ENCODE peak calls at places on chromosomes 3 and 15, in six cellular contexts. One of them, this sample, is unnamed.

GRCh38 chr3:100213891-100214573 is 46.8 kb upstream of the TBC1D23 start:
- DNase-seq in brain microvascular endothelial cell: no peak
- DNase-seq in right cardiac atrium: no peak
- DNase-seq in pons: no peak
- DNase-seq in stimulated activated CD8-positive, alpha-beta memory T cell treated with anti-CD3 and anti-CD28 coated beads, Interleukin-4, amount 100 ng/mL, for 1 hour: no peak
- DNase-seq in kidney: no peak
- DNase-seq in this sample: no peak

GRCh38 chr15:83098079-83098478 is 9.4 kb upstream of the TM6SF1 start:
- DNase-seq in brain microvascular endothelial cell: no peak
- DNase-seq in right cardiac atrium: no peak
- DNase-seq in pons: no peak
- DNase-seq in stimulated activated CD8-positive, alpha-beta memory T cell treated with anti-CD3 and anti-CD28 coated beads, Interleukin-4, amount 100 ng/mL, for 1 hour: no peak
- DNase-seq in kidney: no peak
- DNase-seq in this sample: no peak

GRCh38 chr15:67253517-67254237 is 784 bp downstream of the AAGAB start:
- DNase-seq in brain microvascular endothelial cell: no peak
- DNase-seq in right cardiac atrium: no peak
- DNase-seq in pons: peak
- DNase-seq in stimulated activated CD8-positive, alpha-beta memory T cell treated with anti-CD3 and anti-CD28 coated beads, Interleukin-4, amount 100 ng/mL, for 1 hour: no peak
- DNase-seq in kidney: no peak
- DNase-seq in this sample: no peak

GRCh38 chr3:194380300-194380699 is 10.8 kb upstream of the LRRC15 start:
- DNase-seq in brain microvascular endothelial cell: no peak
- DNase-seq in right cardiac atrium: no peak
- DNase-seq in pons: no peak
- DNase-seq in stimulated activated CD8-positive, alpha-beta memory T cell treated with anti-CD3 and anti-CD28 coated beads, Interleukin-4, amount 100 ng/mL, for 1 hour: no peak
- DNase-seq in kidney: no peak
- DNase-seq in this sample: peak

GRCh38 chr3:86109434-86109833 is 881.5 kb downstream of the VGLL3 start:
- DNase-seq in brain microvascular endothelial cell: no peak
- DNase-seq in right cardiac atrium: no peak
- DNase-seq in pons: no peak
- DNase-seq in stimulated activated CD8-positive, alpha-beta memory T cell treated with anti-CD3 and anti-CD28 coated beads, Interleukin-4, amount 100 ng/mL, for 1 hour: no peak
- DNase-seq in kidney: no peak
- DNase-seq in this sample: no peak

GRCh38 chr3:72032435-72033118 is 247.6 kb upstream of the PROK2 start:
- DNase-seq in brain microvascular endothelial cell: no peak
- DNase-seq in right cardiac atrium: peak
- DNase-seq in pons: no peak
- DNase-seq in stimulated activated CD8-positive, alpha-beta memory T cell treated with anti-CD3 and anti-CD28 coated beads, Interleukin-4, amount 100 ng/mL, for 1 hour: no peak
- DNase-seq in kidney: no peak
- DNase-seq in this sample: no peak

GRCh38 chr15:68055224-68055705 is 1.1 kb downstream of the PIAS1 start:
- DNase-seq in brain microvascular endothelial cell: peak
- DNase-seq in right cardiac atrium: no peak
- DNase-seq in pons: peak
- DNase-seq in stimulated activated CD8-positive, alpha-beta memory T cell treated with anti-CD3 and anti-CD28 coated beads, Interleukin-4, amount 100 ng/mL, for 1 hour: peak
- DNase-seq in kidney: no peak
- DNase-seq in this sample: no peak

GRCh38 chr15:73002509-73002908 is 49.8 kb upstream of the NEO1 start:
- DNase-seq in brain microvascular endothelial cell: peak
- DNase-seq in right cardiac atrium: no peak
- DNase-seq in pons: no peak
- DNase-seq in stimulated activated CD8-positive, alpha-beta memory T cell treated with anti-CD3 and anti-CD28 coated beads, Interleukin-4, amount 100 ng/mL, for 1 hour: no peak
- DNase-seq in kidney: no peak
- DNase-seq in this sample: no peak

This sample was measured in ovary.